ENCODE peak calls at places on chromosomes 16 and 17, in nine cellular contexts. L is PC-3, F is GM23248, J is OCI-LY7, Q is HCT116, V is GM23338, H is neural progenitor cell, D is hepatocyte, K is SK-N-SH. P is an unnamed sample.

GRCh38 chr17:40551874-40552768 is 13.2 kb downstream of the CCR7 start:
- DNase-seq in J (no peak), K (no peak), F (peak), V (no peak), L (peak), Q (no peak), H (no peak), D (no peak), P (no peak)

GRCh38 chr16:46932802-46933201 is 40.7 kb downstream of the DNAJA2 start:
- DNase-seq in L (no peak), K (no peak), J (peak), F (no peak), Q (no peak), D (no peak), V (peak), H (no peak), P (no peak)

GRCh38 chr17:36544320-36545092 is at the start of gene GGNBP2:
- DNase-seq in H (peak), L (peak), D (peak), F (peak), J (peak), Q (peak), K (peak), V (peak), P (peak)

GRCh38 chr17:78806451-78806850 is 24.4 kb upstream of the CYTH1 start:
- DNase-seq in V (no peak), D (no peak), K (no peak), H (no peak), L (peak), J (no peak), F (no peak), Q (no peak), P (no peak)

GRCh38 chr17:1179635-1180433 is at the start of gene ABR:
- DNase-seq in K (peak), L (no peak), J (peak), F (peak), D (peak), V (peak), H (peak), Q (no peak), P (no peak)

GRCh38 chr17:78822552-78822951 is 18.1 kb downstream of the USP36 start:
- DNase-seq in D (peak), F (peak), H (no peak), L (no peak), V (no peak), Q (no peak), J (no peak), K (peak), P (no peak)

GRCh38 chr17:45923511-45924268 is 29.3 kb downstream of the MAPT start:
- DNase-seq in L (no peak), J (no peak), H (no peak), V (no peak), F (peak), K (no peak), D (peak), Q (no peak), P (no peak)

GRCh38 chr17:67211742-67212141 is 33.3 kb downstream of the HELZ start:
- DNase-seq in H (no peak), V (no peak), Q (no peak), J (no peak), D (no peak), F (peak), L (no peak), K (no peak), P (no peak)

GRCh38 chr17:8798176-8799000 is 777 bp downstream of the MFSD6L start:
- DNase-seq in Q (no peak), V (peak), L (no peak), F (no peak), K (no peak), D (no peak), J (no peak), H (no peak), P (no peak)

GRCh38 chr17:62859146-62859545 is 51.0 kb upstream of the MARCHF10 start:
- DNase-seq in F (peak), K (no peak), Q (no peak), V (no peak), L (peak), D (no peak), J (no peak), H (no peak), P (no peak)

GRCh38 chr16:69064789-69065313 is 40.6 kb upstream of the HAS3 start:
- DNase-seq in F (peak), L (no peak), V (peak), Q (no peak), J (no peak), H (peak), D (no peak), K (no peak), P (no peak)

GRCh38 chr17:30950669-30951399 is 20.0 kb upstream of the RNF135 start:
- DNase-seq in Q (no peak), H (no peak), J (no peak), F (peak), L (peak), D (peak), K (peak), V (no peak), P (no peak)

GRCh38 chr17:50630524-50631194 is 4.0 kb upstream of the ABCC3 start:
- DNase-seq in J (peak), V (peak), H (peak), K (peak), L (peak), Q (peak), D (peak), F (peak), P (peak)

GRCh38 chr17:21132428-21132827 is 5.7 kb downstream of the DHRS7B start:
- DNase-seq in K (no peak), L (no peak), V (no peak), F (peak), J (no peak), Q (no peak), H (no peak), D (no peak), P (no peak)

GRCh38 chr17:39939588-39940419 is 12.3 kb downstream of the LRRC3C start:
- DNase-seq in D (peak), L (peak), F (peak), J (peak), K (peak), V (peak), Q (no peak), H (peak), P (peak)

GRCh38 chr17:78268191-78268874 is 36.9 kb downstream of the TMEM235 start:
- DNase-seq in V (no peak), L (no peak), J (no peak), K (peak), H (no peak), D (peak), F (no peak), Q (no peak), P (no peak)

GRCh38 chr17:40347319-40348135 is 17.0 kb downstream of the GJD3 start:
- DNase-seq in Q (no peak), D (no peak), J (peak), F (no peak), K (peak), L (no peak), V (peak), H (no peak), P (no peak)

GRCh38 chr17:49399995-49400394 is 14.7 kb downstream of the PHB1 start:
- DNase-seq in Q (no peak), L (no peak), H (no peak), J (no peak), V (no peak), F (no peak), D (no peak), K (no peak), P (no peak)

GRCh38 chr17:79186406-79186805 is 111.8 kb downstream of the ENGASE start:
- DNase-seq in L (no peak), J (no peak), V (no peak), D (no peak), F (no peak), H (no peak), Q (no peak), K (no peak), P (no peak)

GRCh38 chr16:89334050-89334449 is 116.5 kb downstream of the ZNF778 start:
- DNase-seq in Q (no peak), L (no peak), V (no peak), J (no peak), K (no peak), D (no peak), H (no peak), F (no peak), P (no peak)

GRCh38 chr16:81315271-81316175 is 761 bp downstream of the GAN start:
- DNase-seq in V (peak), L (peak), H (peak), F (peak), Q (no peak), D (peak), J (peak), K (peak), P (peak)

GRCh38 chr17:74639704-74640142 is 16.2 kb upstream of the CD300E start:
- DNase-seq in H (no peak), D (no peak), J (peak), Q (no peak), L (no peak), V (no peak), K (no peak), F (no peak), P (peak)

GRCh38 chr17:71396711-71397110 is 724.1 kb upstream of the SOX9 start:
- DNase-seq in L (no peak), F (no peak), V (no peak), Q (no peak), J (no peak), K (no peak), H (no peak), D (no peak), P (no peak)

GRCh38 chr17:15498107-15498506 is 30.7 kb upstream of the CDRT4 start:
- DNase-seq in V (peak), J (peak), K (peak), L (peak), H (no peak), D (no peak), Q (no peak), F (peak), P (no peak)

GRCh38 chr16:85717393-85718152 is 28.8 kb upstream of the GINS2 start:
- DNase-seq in J (peak), V (peak), K (peak), L (peak), Q (peak), F (peak), H (peak), D (peak), P (peak)
- TF ChIP-seq EZH2phosphoT487 in J (no peak), V (no peak), K (no peak), L (no peak), Q (no peak), F (no peak), H (no peak), D (no peak), P (no peak)

GRCh38 chr16:30896890-30897730 is 696 bp downstream of the CTF1 start:
- DNase-seq in K (peak), V (peak), Q (peak), F (peak), L (peak), D (peak), J (peak), H (peak), P (peak)
- TF ChIP-seq EZH2phosphoT487 in K (no peak), V (no peak), Q (no peak), F (no peak), L (no peak), D (no peak), J (no peak), H (no peak), P (no peak)

DNA sequence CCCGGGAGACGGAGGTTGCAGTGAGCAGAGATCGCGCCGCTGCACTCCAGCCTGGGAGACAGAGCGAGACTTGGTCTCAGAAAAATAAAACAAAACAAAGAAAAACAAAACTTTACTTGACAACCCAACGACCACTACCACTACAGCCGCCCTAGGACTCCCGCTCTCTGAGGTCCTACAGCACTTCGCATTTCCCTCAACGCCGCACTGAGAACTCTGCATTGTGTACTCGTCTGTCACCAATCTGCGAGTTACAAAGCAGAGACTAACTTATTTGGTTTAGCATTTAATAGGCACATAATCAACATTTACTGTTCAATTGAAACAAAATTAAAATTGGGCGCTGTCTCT is 479 bp upstream of the ZNF207 start:
- DNase-seq in L (peak), F (peak), H (peak), V (peak), D (peak), K (peak), J (no peak), Q (no peak), P (peak)
- TF ChIP-seq EZH2phosphoT487 in L (no peak), F (no peak), H (no peak), V (no peak), D (no peak), K (no peak), J (no peak), Q (no peak), P (no peak)

DNA sequence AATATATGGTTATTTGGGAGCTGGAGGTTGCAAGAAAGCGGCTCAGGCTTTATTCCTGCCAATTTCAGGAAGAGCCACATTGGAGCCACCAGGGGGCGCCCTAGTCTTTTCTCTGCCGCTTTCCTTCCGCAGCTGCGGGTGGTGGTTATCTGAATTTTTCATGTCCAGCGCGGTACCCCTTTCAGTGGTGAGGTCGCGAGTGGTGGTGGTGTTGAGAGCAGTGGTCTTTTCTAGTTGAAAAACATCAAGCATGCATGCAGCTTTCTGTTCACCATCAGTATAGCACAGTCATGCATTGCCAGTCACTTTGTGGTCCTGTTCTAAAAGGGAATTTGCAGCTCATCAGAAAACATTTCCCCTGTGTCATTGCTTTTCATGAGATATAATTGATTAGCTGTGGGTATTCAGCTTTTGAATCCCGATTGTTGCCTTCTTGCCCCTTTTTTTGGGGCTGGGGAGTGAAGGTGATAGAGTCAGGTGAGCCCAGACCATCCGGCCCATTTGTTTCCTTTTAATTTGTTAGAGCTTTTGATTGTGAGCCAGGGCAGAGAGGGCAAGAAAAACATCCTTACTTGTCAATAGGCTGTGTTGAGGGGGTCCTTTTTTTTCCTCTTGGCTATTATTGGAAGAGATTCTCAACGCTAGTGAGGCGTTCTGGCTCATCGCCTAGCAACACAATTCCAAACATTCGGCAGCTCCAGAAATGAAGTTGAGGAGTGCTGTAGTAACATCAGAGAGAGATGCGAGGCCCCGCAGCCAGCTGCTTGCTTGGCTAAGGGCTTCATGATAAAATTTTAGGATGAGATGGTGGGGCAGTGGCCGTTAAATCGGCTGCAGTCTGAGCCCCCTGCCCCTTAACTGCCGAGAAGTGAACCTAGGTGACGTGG is 119.0 kb downstream of the SNX29 start:
- DNase-seq in L (peak), D (peak), J (peak), V (peak), Q (peak), K (peak), H (peak), F (peak), P (peak)
- TF ChIP-seq EZH2phosphoT487 in L (no peak), D (no peak), J (no peak), V (no peak), Q (no peak), K (no peak), H (no peak), F (no peak), P (no peak)

DNA sequence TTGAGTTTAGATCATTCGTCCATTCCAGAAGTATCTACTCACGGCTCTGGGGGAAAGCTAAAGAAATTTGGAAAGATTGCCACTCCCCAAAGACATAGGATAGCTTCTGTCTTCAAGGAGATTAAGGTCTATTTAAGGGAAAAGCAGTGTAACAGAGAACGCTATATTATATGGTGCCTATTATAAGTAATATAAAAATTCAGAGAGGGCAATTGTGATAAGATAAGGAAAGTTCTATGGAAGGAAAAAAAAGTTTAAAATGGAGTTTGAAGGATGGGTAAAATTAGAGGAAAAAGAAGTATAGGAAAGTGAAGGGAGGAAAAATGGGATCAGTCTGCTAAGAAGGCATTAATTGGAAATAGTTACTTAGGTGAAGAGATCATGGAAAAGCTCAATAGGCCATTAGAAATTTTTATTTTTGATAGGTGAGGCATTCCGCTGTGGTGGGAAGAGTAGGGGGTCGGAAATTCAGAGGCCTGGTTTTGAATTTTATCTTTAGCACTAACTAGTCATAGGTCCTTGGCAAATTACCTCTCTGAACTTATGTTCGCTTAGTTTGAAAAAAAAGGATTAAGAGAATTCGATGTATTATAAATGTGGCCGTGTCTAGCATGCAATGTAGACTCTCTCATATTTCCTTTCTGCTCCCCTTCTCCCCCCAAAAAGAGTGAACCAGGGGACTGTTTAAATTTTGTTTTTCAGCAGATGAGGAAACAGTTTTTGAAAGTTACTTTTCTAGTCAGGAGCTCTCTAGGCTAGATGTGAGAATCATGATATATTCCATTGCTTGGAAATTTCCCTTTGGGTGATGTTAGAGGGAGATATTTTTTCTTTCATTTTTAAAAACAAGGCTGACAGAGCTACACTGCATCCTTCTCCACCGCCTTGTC is 882 bp upstream of the CDC27 start:
- DNase-seq in J (no peak), V (no peak), Q (no peak), F (no peak), K (no peak), L (no peak), D (no peak), H (no peak), P (no peak)
- TF ChIP-seq EZH2phosphoT487 in J (no peak), V (no peak), Q (no peak), F (no peak), K (no peak), L (no peak), D (no peak), H (no peak), P (no peak)

P was measured in MM.1S.